ENCODE peak calls at places on chromosomes 5 and 9, in eight cellular contexts. K is esophagus squamous epithelium, J is cardiac fibroblast, G is coronary artery, F is GM23338, O is spleen, Y is cardiac muscle cell, E is lower leg skin. A is an unnamed sample.

GRCh38 chr9:103537426-103537825 is 542.3 kb downstream of the CYLC2 start:
- DNase-seq in K (no peak), J (no peak), G (no peak), F (no peak), O (no peak), Y (no peak), E (no peak), A (no peak)

GRCh38 chr5:115641948-115642347 is 16.1 kb upstream of the TMED7 start:
- DNase-seq in K (no peak), J (peak), G (no peak), F (no peak), O (no peak), Y (no peak), E (no peak), A (peak)

GRCh38 chr5:43315262-43315661 is 2.0 kb upstream of the HMGCS1 start:
- DNase-seq in K (no peak), J (peak), G (no peak), F (no peak), O (no peak), Y (no peak), E (no peak), A (no peak)

GRCh38 chr9:113514061-113514460 is 50.5 kb downstream of the RGS3 start:
- DNase-seq in K (no peak), J (no peak), G (no peak), F (no peak), O (peak), Y (no peak), E (no peak), A (no peak)

GRCh38 chr9:98777618-98778017 is 18.7 kb downstream of the ANKS6 start:
- DNase-seq in K (no peak), J (no peak), G (no peak), F (no peak), O (no peak), Y (no peak), E (no peak), A (no peak)

GRCh38 chr5:175772747-175773533 is 98.4 kb upstream of the CPLX2 start:
- DNase-seq in K (no peak), J (no peak), G (no peak), F (peak), O (no peak), Y (no peak), E (no peak), A (no peak)

GRCh38 chr5:125140220-125140619 is 393.8 kb upstream of the ZNF608 start:
- DNase-seq in K (no peak), J (no peak), G (no peak), F (no peak), O (no peak), Y (no peak), E (no peak), A (no peak)

GRCh38 chr5:167821669-167822068 is 469.8 kb upstream of the WWC1 start:
- DNase-seq in K (no peak), J (no peak), G (no peak), F (no peak), O (no peak), Y (peak), E (no peak), A (no peak)

GRCh38 chr9:6214451-6214850 is 1.2 kb upstream of the IL33 start:
- DNase-seq in K (no peak), J (peak), G (no peak), F (no peak), O (no peak), Y (no peak), E (no peak), A (peak)

GRCh38 chr9:121717141-121717749 is 65.8 kb downstream of the DAB2IP start:
- DNase-seq in K (no peak), J (no peak), G (no peak), F (no peak), O (no peak), Y (no peak), E (no peak), A (no peak)

GRCh38 chr9:70411141-70411929 is 3.1 kb downstream of the KLF9 start:
- DNase-seq in K (no peak), J (peak), G (peak), F (no peak), O (peak), Y (peak), E (peak), A (peak)

GRCh38 chr5:177085985-177086917 is at the start of gene FGFR4:
- DNase-seq in K (peak), J (peak), G (no peak), F (peak), O (peak), Y (peak), E (peak), A (peak)

GRCh38 chr9:29691758-29692407 is 2118.6 kb upstream of the C9orf72 start:
- DNase-seq in K (no peak), J (peak), G (no peak), F (peak), O (no peak), Y (peak), E (no peak), A (peak)

GRCh38 chr5:132263548-132264261 is 6.2 kb downstream of the PDLIM4 start:
- DNase-seq in K (no peak), J (peak), G (peak), F (no peak), O (peak), Y (no peak), E (peak), A (peak)

GRCh38 chr5:147223951-147224791 is 10.7 kb upstream of the STK32A start:
- DNase-seq in K (no peak), J (peak), G (no peak), F (peak), O (no peak), Y (peak), E (no peak), A (peak)

GRCh38 chr5:64147849-64148441 is 17.7 kb upstream of the RNF180 start:
- DNase-seq in K (no peak), J (peak), G (no peak), F (peak), O (peak), Y (peak), E (peak), A (peak)

GRCh38 chr5:115579747-115580173 is 22.5 kb downstream of the TICAM2 start:
- DNase-seq in K (no peak), J (peak), G (no peak), F (no peak), O (no peak), Y (no peak), E (no peak), A (peak)

GRCh38 chr9:117772960-117773359 is 68.8 kb downstream of the TLR4 start:
- DNase-seq in K (no peak), J (peak), G (no peak), F (no peak), O (no peak), Y (no peak), E (no peak), A (peak)

GRCh38 chr9:97749928-97750327 is 52.8 kb upstream of the XPA start:
- DNase-seq in K (no peak), J (no peak), G (peak), F (no peak), O (no peak), Y (no peak), E (no peak), A (no peak)

GRCh38 chr9:1913931-1914330 is 101.2 kb upstream of the SMARCA2 start:
- DNase-seq in K (no peak), J (no peak), G (no peak), F (no peak), O (no peak), Y (no peak), E (no peak), A (no peak)

GRCh38 chr5:110038297-110038997 is 348.7 kb downstream of the MAN2A1 start:
- DNase-seq in K (no peak), J (peak), G (no peak), F (no peak), O (no peak), Y (no peak), E (no peak), A (peak)

GRCh38 chr5:169248520-169248919 is 52.4 kb downstream of the SLIT3 start:
- DNase-seq in K (no peak), J (no peak), G (no peak), F (no peak), O (no peak), Y (no peak), E (no peak), A (peak)

GRCh38 chr5:129963359-129963758 is 59.1 kb downstream of the CHSY3 start:
- DNase-seq in K (no peak), J (peak), G (no peak), F (no peak), O (no peak), Y (peak), E (no peak), A (peak)

GRCh38 chr5:158023266-158023665 is 164.3 kb upstream of the CLINT1 start:
- DNase-seq in K (no peak), J (peak), G (no peak), F (no peak), O (no peak), Y (no peak), E (no peak), A (no peak)

GRCh38 chr5:116502616-116503015 is 72.0 kb downstream of the SEMA6A start:
- DNase-seq in K (no peak), J (no peak), G (no peak), F (no peak), O (no peak), Y (peak), E (no peak), A (peak)

GRCh38 chr9:113464672-113465271 is 1.2 kb downstream of the RGS3 start:
- DNase-seq in K (no peak), J (no peak), G (peak), F (no peak), O (no peak), Y (peak), E (no peak), A (no peak)

GRCh38 chr5:15707631-15708030 is 207.7 kb downstream of the FBXL7 start:
- DNase-seq in K (no peak), J (no peak), G (no peak), F (no peak), O (no peak), Y (no peak), E (no peak), A (no peak)

GRCh38 chr9:133742849-133743444 is 4.8 kb upstream of the SARDH start:
- DNase-seq in K (no peak), J (peak), G (peak), F (peak), O (peak), Y (peak), E (peak), A (peak)

GRCh38 chr5:125311743-125312142 is 565.3 kb upstream of the ZNF608 start:
- DNase-seq in K (no peak), J (peak), G (no peak), F (no peak), O (no peak), Y (no peak), E (no peak), A (peak)

GRCh38 chr9:101445353-101446029 is 9.9 kb upstream of the ALDOB start:
- DNase-seq in K (no peak), J (peak), G (no peak), F (no peak), O (no peak), Y (no peak), E (no peak), A (peak)

GRCh38 chr5:133396724-133397123 is 215.6 kb downstream of the FSTL4 start:
- DNase-seq in K (no peak), J (no peak), G (peak), F (no peak), O (peak), Y (no peak), E (no peak), A (no peak)

GRCh38 chr5:14628346-14628745 is 36.2 kb upstream of the OTULIN start:
- DNase-seq in K (no peak), J (peak), G (no peak), F (peak), O (no peak), Y (peak), E (no peak), A (peak)

GRCh38 chr5:126645132-126645531 is 44.4 kb downstream of the PHAX start:
- DNase-seq in K (no peak), J (peak), G (no peak), F (no peak), O (no peak), Y (no peak), E (no peak), A (no peak)

GRCh38 chr5:165161204-165161603 is 1655.8 kb downstream of the MAT2B start:
- DNase-seq in K (no peak), J (no peak), G (no peak), F (peak), O (no peak), Y (no peak), E (no peak), A (no peak)

GRCh38 chr9:132243156-132244074 is 81.6 kb downstream of the NTNG2 start:
- DNase-seq in K (no peak), J (no peak), G (no peak), F (peak), O (no peak), Y (no peak), E (no peak), A (no peak)

DNA sequence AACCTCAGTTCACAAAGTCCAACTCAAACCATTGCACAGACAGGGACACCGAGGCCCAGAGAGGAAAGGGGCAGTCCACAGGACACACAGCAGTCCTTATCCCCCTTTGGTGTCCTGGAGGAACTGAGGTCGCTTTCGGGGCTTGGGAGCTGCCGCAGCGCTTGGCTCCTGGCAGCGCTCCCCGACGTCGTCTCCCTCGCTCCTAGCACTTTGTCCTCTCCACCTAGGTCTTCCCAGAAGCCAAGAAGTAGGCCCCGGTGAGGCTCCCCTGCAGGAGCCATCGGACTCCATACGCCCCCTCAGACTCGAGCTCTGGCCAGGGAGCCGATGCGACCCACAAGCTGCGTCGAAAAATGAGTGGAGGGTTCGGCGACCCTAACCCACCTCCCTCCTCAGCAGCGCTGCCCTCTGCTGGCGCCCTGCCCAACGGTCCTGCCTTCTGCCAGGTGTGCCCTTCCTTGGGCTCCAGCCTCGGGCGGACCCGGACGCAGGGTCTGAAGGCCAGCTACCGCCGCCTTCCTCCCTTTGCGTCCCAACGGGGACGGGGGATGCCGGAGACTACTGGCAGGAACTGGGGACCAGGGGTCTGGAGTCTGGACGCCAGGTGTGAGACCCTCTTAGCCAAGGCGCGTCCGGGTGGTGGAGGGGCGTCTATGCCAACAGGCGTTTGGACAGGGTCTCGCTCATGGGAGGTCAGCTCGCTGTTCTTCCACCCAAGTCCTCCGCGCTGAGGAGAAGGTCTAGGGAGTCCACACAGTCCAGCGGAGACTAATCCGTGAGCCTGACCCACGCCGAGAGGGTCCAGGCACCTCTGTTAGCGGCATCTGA is 2.1 kb upstream of the PRDM12 start:
- DNase-seq in K (no peak), J (no peak), G (no peak), F (peak), O (no peak), Y (no peak), E (no peak), A (no peak)
- TF ChIP-seq CTCF in K (no peak), J (no peak), G (no peak), F (peak), O (no peak), Y (no peak), E (no peak), A (no peak)

GRCh38 chr9:136543280-136543679 is 2.6 kb downstream of the NOTCH1 start:
- DNase-seq in K (no peak), J (no peak), G (no peak), F (no peak), O (no peak), Y (no peak), E (no peak), A (no peak)

GRCh38 chr9:136544549-136545064 is 1.2 kb downstream of the NOTCH1 start:
- DNase-seq in K (no peak), J (peak), G (no peak), F (no peak), O (peak), Y (no peak), E (no peak), A (no peak)

GRCh38 chr9:136542246-136543041 is 3.4 kb downstream of the NOTCH1 start:
- DNase-seq in K (no peak), J (no peak), G (no peak), F (no peak), O (no peak), Y (no peak), E (no peak), A (no peak)

GRCh38 chr9:136545065-136545965 is 533 bp downstream of the NOTCH1 start:
- DNase-seq in K (no peak), J (peak), G (no peak), F (no peak), O (peak), Y (no peak), E (no peak), A (no peak)

DNA sequence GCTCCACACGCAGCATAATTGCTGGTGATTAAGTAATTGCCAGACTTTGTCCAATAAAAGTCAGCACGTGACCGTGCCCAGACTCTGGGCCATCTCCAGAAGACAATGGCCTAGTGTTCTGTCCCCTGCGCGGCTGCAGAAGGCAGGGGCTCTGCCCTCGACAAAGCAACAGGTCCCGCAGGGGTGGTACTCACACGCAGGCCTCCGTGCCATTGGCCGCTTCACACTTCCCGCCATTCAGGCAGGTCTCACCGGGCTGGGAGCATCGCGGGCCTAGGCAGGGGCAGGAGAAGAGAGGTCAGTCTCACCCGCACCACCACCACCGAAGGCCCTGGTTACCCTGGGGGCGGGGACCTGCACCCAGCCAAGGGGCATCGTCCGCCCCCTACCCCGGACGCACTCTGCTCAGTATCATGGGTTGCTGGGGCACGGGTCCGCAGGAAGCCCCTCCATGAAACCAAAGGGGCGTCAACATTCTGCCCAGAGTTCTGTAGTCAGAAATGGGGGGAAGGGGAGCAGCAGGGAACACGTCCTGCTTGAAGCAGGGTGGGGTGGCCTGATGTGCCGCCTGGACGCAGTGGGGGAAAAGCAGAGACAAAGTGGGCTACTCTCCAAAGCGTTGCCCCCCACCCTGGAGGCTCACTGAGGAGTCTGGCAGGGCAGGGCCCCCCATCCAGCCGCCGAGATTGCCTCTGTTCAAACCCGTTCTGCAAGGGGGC is 1.9 kb downstream of the NOTCH1 start:
- DNase-seq in K (no peak), J (no peak), G (no peak), F (no peak), O (peak), Y (no peak), E (no peak), A (no peak)
- H3K4me3 ChIP-seq in K (peak), J (peak), G (peak), F (peak), O (peak), Y (peak), E (peak), A (peak)

DNA sequence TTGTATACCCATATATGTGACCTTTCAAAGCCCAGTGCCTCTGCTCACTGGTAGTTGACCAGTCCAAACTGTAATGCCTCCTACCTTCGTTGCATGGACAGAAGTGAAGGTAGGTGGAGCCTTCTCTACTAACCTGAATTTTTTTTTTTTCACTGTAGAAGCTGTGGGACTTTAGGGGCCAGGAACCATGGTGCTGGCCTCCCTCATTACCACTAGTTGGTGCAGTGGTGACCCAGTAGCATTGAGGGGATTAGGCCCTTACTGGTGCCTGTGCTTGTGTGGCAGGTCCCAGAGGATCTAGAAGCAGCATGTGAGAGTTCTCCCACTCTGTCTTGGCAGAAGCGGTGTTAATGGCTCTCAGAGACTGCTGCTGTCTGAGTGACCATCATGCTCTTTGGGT is 2.3 kb downstream of the RALGPS1 start:
- DNase-seq in K (no peak), J (no peak), G (no peak), F (peak), O (peak), Y (no peak), E (no peak), A (no peak)
- TF ChIP-seq CTCF in K (no peak), J (no peak), G (no peak), F (peak), O (no peak), Y (no peak), E (no peak), A (peak)

GRCh38 chr5:9047932-9048331 is 497.9 kb downstream of the SEMA5A start:
- DNase-seq in K (no peak), J (no peak), G (no peak), F (no peak), O (no peak), Y (no peak), E (no peak), A (no peak)

GRCh38 chr5:9045946-9046345 is 499.9 kb downstream of the SEMA5A start:
- DNase-seq in K (no peak), J (no peak), G (no peak), F (no peak), O (no peak), Y (no peak), E (no peak), A (no peak)

GRCh38 chr5:9042241-9042640 is 503.6 kb downstream of the SEMA5A start:
- DNase-seq in K (no peak), J (no peak), G (no peak), F (no peak), O (no peak), Y (no peak), E (no peak), A (peak)

GRCh38 chr5:9051779-9052178 is 494.1 kb downstream of the SEMA5A start:
- DNase-seq in K (no peak), J (no peak), G (no peak), F (no peak), O (no peak), Y (no peak), E (no peak), A (no peak)

DNA sequence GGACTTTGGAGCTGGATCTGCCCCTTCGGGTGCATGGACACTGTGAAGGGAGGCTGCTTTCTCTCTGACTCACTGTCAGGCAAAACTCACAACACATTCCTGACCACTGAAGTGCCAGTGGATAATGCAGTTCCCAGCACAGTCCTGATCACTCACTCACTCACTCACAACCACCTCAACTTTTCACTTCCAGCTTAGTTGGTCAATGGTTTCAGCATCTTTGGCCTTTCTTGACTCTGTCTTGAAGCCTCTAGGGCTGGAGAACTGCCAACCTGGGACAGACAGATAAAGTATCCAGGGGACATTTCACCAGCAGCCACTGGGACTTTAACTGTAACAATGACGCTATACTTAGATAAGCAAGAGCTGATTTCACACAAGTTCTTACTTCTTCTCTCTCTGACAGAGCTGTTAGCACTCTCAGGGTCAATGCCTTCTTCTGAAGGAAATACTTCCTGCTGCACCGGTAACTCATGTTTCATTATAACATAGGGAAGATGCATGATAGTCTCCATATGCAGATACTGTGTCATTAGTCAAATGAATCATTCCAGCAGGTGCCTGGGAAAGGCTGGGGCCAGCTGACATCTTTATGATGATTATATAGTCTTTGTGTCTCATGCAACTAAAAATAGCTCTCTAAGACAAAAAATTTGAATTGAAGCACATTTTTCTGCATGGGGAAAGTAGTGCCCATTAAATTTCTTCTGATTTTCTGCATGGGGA is 499.0 kb downstream of the SEMA5A start:
- DNase-seq in K (no peak), J (peak), G (no peak), F (no peak), O (no peak), Y (peak), E (no peak), A (peak)
- H3K4me3 ChIP-seq in K (no peak), J (no peak), G (no peak), F (no peak), O (no peak), Y (no peak), E (no peak), A (no peak)

A was measured in fibroblast of the aortic adventitia.